ENCODE peak calls at places on chromosome 5, in eight cellular contexts. One of them, this sample, is unnamed.

GRCh38 chr5:103918668-103919367 is 356.2 kb upstream of the NUDT12 start:
- DNase-seq in sigmoid colon: no peak
- DNase-seq in spleen: no peak
- DNase-seq in GM23338: peak; percentile 53
- DNase-seq in GM12878: peak; percentile 3
- DNase-seq in Panc1: no peak
- DNase-seq in prostate gland: no peak
- DNase-seq in stomach: no peak
- DNase-seq in this sample: no peak

GRCh38 chr5:171899792-171900191 is 106.6 kb downstream of the FBXW11 start:
- DNase-seq in sigmoid colon: no peak
- DNase-seq in spleen: no peak
- DNase-seq in GM23338: peak; percentile 75
- DNase-seq in GM12878: no peak
- DNase-seq in Panc1: no peak
- DNase-seq in prostate gland: no peak
- DNase-seq in stomach: no peak
- DNase-seq in this sample: no peak

GRCh38 chr5:181204561-181205401 is at the start of gene TRIM7:
- DNase-seq in sigmoid colon: peak; percentile 76
- DNase-seq in spleen: peak; percentile 86
- DNase-seq in GM23338: peak; percentile 60
- DNase-seq in GM12878: no peak
- DNase-seq in Panc1: no peak
- DNase-seq in prostate gland: no peak
- DNase-seq in stomach: peak; percentile 61
- DNase-seq in this sample: no peak

GRCh38 chr5:176892663-176893062 is 6.5 kb downstream of the HK3 start:
- DNase-seq in sigmoid colon: no peak
- DNase-seq in spleen: peak; percentile 35
- DNase-seq in GM23338: no peak
- DNase-seq in GM12878: no peak
- DNase-seq in Panc1: no peak
- DNase-seq in prostate gland: no peak
- DNase-seq in stomach: peak; percentile 3
- DNase-seq in this sample: no peak

GRCh38 chr5:102772273-102772672 is 17.2 kb downstream of the PAM start:
- DNase-seq in sigmoid colon: no peak
- DNase-seq in spleen: no peak
- DNase-seq in GM23338: no peak
- DNase-seq in GM12878: no peak
- DNase-seq in Panc1: no peak
- DNase-seq in prostate gland: no peak
- DNase-seq in stomach: no peak
- DNase-seq in this sample: no peak

GRCh38 chr5:177116631-177117373 is 16.8 kb upstream of the NSD1 start:
- DNase-seq in sigmoid colon: peak; percentile 96
- DNase-seq in spleen: peak; percentile 94
- DNase-seq in GM23338: peak; percentile 96
- DNase-seq in GM12878: no peak
- DNase-seq in Panc1: no peak
- DNase-seq in prostate gland: peak; percentile 78
- DNase-seq in stomach: peak; percentile 89
- DNase-seq in this sample: peak; percentile 67

GRCh38 chr5:170597109-170597741 is 93.4 kb downstream of the KCNIP1 start:
- DNase-seq in sigmoid colon: peak; percentile 60
- DNase-seq in spleen: no peak
- DNase-seq in GM23338: no peak
- DNase-seq in GM12878: no peak
- DNase-seq in Panc1: peak; percentile 24
- DNase-seq in prostate gland: no peak
- DNase-seq in stomach: no peak
- DNase-seq in this sample: no peak

GRCh38 chr5:12695651-12696050 is 791.4 kb upstream of the CTNND2 start:
- DNase-seq in sigmoid colon: no peak
- DNase-seq in spleen: no peak
- DNase-seq in GM23338: no peak
- DNase-seq in GM12878: no peak
- DNase-seq in Panc1: no peak
- DNase-seq in prostate gland: no peak
- DNase-seq in stomach: no peak
- DNase-seq in this sample: no peak

GRCh38 chr5:20102291-20102690 is 114.3 kb upstream of the CDH18 start:
- DNase-seq in sigmoid colon: no peak
- DNase-seq in spleen: no peak
- DNase-seq in GM23338: no peak
- DNase-seq in GM12878: no peak
- DNase-seq in Panc1: no peak
- DNase-seq in prostate gland: no peak
- DNase-seq in stomach: no peak
- DNase-seq in this sample: no peak

GRCh38 chr5:9149988-9150387 is 395.9 kb downstream of the SEMA5A start:
- DNase-seq in sigmoid colon: no peak
- DNase-seq in spleen: no peak
- DNase-seq in GM23338: no peak
- DNase-seq in GM12878: no peak
- DNase-seq in Panc1: no peak
- DNase-seq in prostate gland: no peak
- DNase-seq in stomach: no peak
- DNase-seq in this sample: no peak

GRCh38 chr5:34494111-34494755 is 161.9 kb upstream of the RAI14 start:
- DNase-seq in sigmoid colon: no peak
- DNase-seq in spleen: no peak
- DNase-seq in GM23338: no peak
- DNase-seq in GM12878: no peak
- DNase-seq in Panc1: no peak
- DNase-seq in prostate gland: no peak
- DNase-seq in stomach: no peak
- DNase-seq in this sample: no peak

GRCh38 chr5:16992444-16992843 is 56.4 kb upstream of the MYO10 start:
- DNase-seq in sigmoid colon: no peak
- DNase-seq in spleen: no peak
- DNase-seq in GM23338: no peak
- DNase-seq in GM12878: no peak
- DNase-seq in Panc1: no peak
- DNase-seq in prostate gland: no peak
- DNase-seq in stomach: no peak
- DNase-seq in this sample: no peak

GRCh38 chr5:65482280-65482726 is 583 bp upstream of the ADAMTS6 start:
- DNase-seq in sigmoid colon: no peak
- DNase-seq in spleen: no peak
- DNase-seq in GM23338: no peak
- DNase-seq in GM12878: no peak
- DNase-seq in Panc1: no peak
- DNase-seq in prostate gland: no peak
- DNase-seq in stomach: no peak
- DNase-seq in this sample: no peak

GRCh38 chr5:178121450-178122276 is 8.3 kb downstream of the N4BP3 start:
- DNase-seq in sigmoid colon: peak; percentile 82
- DNase-seq in spleen: no peak
- DNase-seq in GM23338: no peak
- DNase-seq in GM12878: no peak
- DNase-seq in Panc1: no peak
- DNase-seq in prostate gland: no peak
- DNase-seq in stomach: no peak
- DNase-seq in this sample: no peak

GRCh38 chr5:176420972-176421544 is 4.7 kb upstream of the CLTB start:
- DNase-seq in sigmoid colon: no peak
- DNase-seq in spleen: no peak
- DNase-seq in GM23338: no peak
- DNase-seq in GM12878: no peak
- DNase-seq in Panc1: no peak
- DNase-seq in prostate gland: no peak
- DNase-seq in stomach: no peak
- DNase-seq in this sample: no peak

GRCh38 chr5:179261301-179262125 is 83.7 kb downstream of the ADAMTS2 start:
- DNase-seq in sigmoid colon: peak; percentile 60
- DNase-seq in spleen: peak; percentile 74
- DNase-seq in GM23338: peak; percentile 92
- DNase-seq in GM12878: no peak
- DNase-seq in Panc1: no peak
- DNase-seq in prostate gland: no peak
- DNase-seq in stomach: peak; percentile 17
- DNase-seq in this sample: no peak

GRCh38 chr5:143384865-143385657 is 18.4 kb downstream of the NR3C1 start:
- DNase-seq in sigmoid colon: no peak
- DNase-seq in spleen: no peak
- DNase-seq in GM23338: no peak
- DNase-seq in GM12878: no peak
- DNase-seq in Panc1: no peak
- DNase-seq in prostate gland: no peak
- DNase-seq in stomach: no peak
- DNase-seq in this sample: no peak

GRCh38 chr5:143386725-143387124 is 16.8 kb downstream of the NR3C1 start:
- DNase-seq in sigmoid colon: no peak
- DNase-seq in spleen: no peak
- DNase-seq in GM23338: no peak
- DNase-seq in GM12878: no peak
- DNase-seq in Panc1: no peak
- DNase-seq in prostate gland: no peak
- DNase-seq in stomach: no peak
- DNase-seq in this sample: no peak

GRCh38 chr5:143383988-143384387 is 19.5 kb downstream of the NR3C1 start:
- DNase-seq in sigmoid colon: no peak
- DNase-seq in spleen: no peak
- DNase-seq in GM23338: no peak
- DNase-seq in GM12878: no peak
- DNase-seq in Panc1: no peak
- DNase-seq in prostate gland: no peak
- DNase-seq in stomach: no peak
- DNase-seq in this sample: no peak
- TF ChIP-seq POLR2AphosphoS5 in sigmoid colon: no peak
- TF ChIP-seq POLR2AphosphoS5 in spleen: no peak
- TF ChIP-seq POLR2AphosphoS5 in GM23338: no peak
- TF ChIP-seq POLR2AphosphoS5 in GM12878: peak; percentile 39
- TF ChIP-seq POLR2AphosphoS5 in Panc1: no peak
- TF ChIP-seq POLR2AphosphoS5 in prostate gland: no peak
- TF ChIP-seq POLR2AphosphoS5 in stomach: no peak
- TF ChIP-seq POLR2AphosphoS5 in this sample: peak; percentile 27

DNA sequence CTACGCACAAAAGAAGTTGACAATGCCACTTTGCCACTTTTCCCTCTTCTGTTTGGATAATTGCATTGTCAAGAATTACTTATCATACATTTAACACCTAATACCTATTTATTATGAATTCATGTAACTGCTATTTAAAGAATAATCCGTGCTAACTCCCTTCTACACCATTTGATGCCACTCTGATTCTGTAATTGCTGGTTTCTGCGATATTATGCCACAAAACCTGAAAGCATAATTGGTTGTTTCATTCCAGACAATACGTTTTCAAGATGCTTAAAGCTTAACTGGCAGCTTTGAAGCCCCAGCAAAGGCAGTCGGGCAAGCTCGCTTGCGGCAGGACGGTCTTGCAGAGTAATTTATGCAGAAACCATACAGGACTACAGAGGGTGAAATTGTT is 277.7 kb downstream of the MSX2 start:
- DNase-seq in sigmoid colon: no peak
- DNase-seq in spleen: no peak
- DNase-seq in GM23338: no peak
- DNase-seq in GM12878: no peak
- DNase-seq in Panc1: no peak
- DNase-seq in prostate gland: no peak
- DNase-seq in stomach: no peak
- DNase-seq in this sample: no peak
- TF ChIP-seq POLR2AphosphoS5 in sigmoid colon: no peak
- TF ChIP-seq POLR2AphosphoS5 in spleen: no peak
- TF ChIP-seq POLR2AphosphoS5 in GM23338: no peak
- TF ChIP-seq POLR2AphosphoS5 in GM12878: no peak
- TF ChIP-seq POLR2AphosphoS5 in Panc1: no peak
- TF ChIP-seq POLR2AphosphoS5 in prostate gland: no peak
- TF ChIP-seq POLR2AphosphoS5 in stomach: no peak
- TF ChIP-seq POLR2AphosphoS5 in this sample: no peak

DNA sequence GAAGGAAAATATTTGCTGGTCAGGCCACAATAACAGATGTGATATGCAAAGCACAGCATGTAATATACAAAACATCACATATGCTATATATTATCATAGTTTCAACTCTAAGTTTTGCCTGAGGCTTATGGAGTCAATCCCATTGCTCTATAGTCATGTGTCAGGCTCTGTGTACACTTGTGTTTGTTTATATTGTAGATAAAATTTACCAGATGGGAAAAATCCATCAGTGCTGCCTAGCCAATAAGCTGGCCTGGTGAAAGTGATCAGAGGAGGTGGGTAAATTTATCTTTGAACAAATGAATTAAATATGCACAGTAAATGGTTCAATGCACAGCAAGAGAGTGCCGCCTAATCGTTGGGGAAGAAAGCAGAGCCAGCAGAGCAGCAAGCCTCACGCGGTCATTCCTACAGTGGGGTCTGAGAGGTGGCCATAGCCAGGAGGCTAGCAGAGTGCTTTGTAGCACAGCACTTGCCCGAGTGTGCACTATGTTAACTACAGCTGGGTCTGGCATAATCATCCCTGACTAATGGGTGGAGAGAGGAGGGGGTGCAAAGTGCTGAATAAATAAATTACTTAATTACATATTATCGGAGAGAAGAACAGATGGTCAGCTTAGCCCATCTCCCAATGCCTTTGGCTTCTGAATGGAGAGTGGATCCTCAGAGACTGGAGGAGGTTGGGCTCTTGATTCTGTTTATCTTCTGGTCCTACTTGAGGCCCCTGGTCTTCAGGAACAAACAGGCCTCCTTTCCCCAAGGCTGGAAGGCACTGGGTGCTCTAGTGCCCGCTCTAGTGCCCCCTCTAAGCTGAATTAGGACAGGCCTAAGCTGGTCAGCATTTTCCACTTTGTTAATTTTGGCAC is 153.5 kb downstream of the MAT2B start:
- DNase-seq in sigmoid colon: no peak
- DNase-seq in spleen: no peak
- DNase-seq in GM23338: no peak
- DNase-seq in GM12878: no peak
- DNase-seq in Panc1: no peak
- DNase-seq in prostate gland: no peak
- DNase-seq in stomach: no peak
- DNase-seq in this sample: no peak
- TF ChIP-seq POLR2AphosphoS5 in sigmoid colon: no peak
- TF ChIP-seq POLR2AphosphoS5 in spleen: no peak
- TF ChIP-seq POLR2AphosphoS5 in GM23338: no peak
- TF ChIP-seq POLR2AphosphoS5 in GM12878: no peak
- TF ChIP-seq POLR2AphosphoS5 in Panc1: no peak
- TF ChIP-seq POLR2AphosphoS5 in prostate gland: no peak
- TF ChIP-seq POLR2AphosphoS5 in stomach: no peak
- TF ChIP-seq POLR2AphosphoS5 in this sample: no peak

DNA sequence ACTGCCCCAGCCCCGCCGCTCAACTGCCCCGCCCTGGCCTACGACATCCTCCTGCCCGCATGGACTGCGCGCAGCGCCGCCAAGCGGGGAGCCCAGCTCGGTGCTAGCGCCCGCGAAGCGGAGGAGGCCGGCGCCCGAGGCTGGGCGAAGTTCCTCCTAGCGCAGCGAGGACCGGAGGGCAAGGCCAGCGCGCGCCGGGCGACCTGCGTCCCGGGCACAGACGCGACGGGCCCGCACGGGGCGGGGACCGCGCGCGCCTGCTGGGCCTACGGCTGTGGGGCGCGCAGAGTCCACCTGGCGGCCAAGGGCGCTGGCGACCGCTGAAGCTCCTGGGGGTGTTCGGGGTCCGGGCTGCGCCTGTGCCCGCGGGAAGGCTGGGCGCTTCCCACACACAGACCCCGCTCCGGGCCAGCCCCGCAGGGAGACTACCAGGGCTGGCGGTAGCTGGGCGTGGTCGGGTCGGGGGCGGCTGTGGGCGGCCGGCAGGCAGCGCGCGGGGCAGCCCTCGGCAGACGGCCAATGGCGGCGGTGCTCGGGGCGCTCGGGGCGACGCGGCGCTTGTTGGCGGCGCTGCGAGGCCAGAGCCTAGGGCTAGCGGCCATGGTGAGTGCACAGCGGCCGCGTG is at the start of gene PCBD2:
- DNase-seq in sigmoid colon: peak; percentile 94
- DNase-seq in spleen: peak; percentile 100
- DNase-seq in GM23338: peak; percentile 96
- DNase-seq in GM12878: peak; percentile 73
- DNase-seq in Panc1: peak; percentile 72
- DNase-seq in prostate gland: peak; percentile 86
- DNase-seq in stomach: peak; percentile 93
- DNase-seq in this sample: peak; percentile 74
- TF ChIP-seq POLR2AphosphoS5 in sigmoid colon: peak; percentile 67
- TF ChIP-seq POLR2AphosphoS5 in spleen: peak; percentile 87
- TF ChIP-seq POLR2AphosphoS5 in GM23338: peak; percentile 50
- TF ChIP-seq POLR2AphosphoS5 in GM12878: peak; percentile 81
- TF ChIP-seq POLR2AphosphoS5 in Panc1: peak; percentile 74
- TF ChIP-seq POLR2AphosphoS5 in prostate gland: peak; percentile 56
- TF ChIP-seq POLR2AphosphoS5 in stomach: peak; percentile 58
- TF ChIP-seq POLR2AphosphoS5 in this sample: peak; percentile 71

This sample was measured in GM12891.